ENCODE peak calls at places on chromosomes 11 and 22, in five cellular contexts. L is ovary, P is esophagus squamous epithelium, S is suprapubic skin, H is heart left ventricle. D is an unnamed sample.
A peak's percentile ranks its signal among the peaks of the same experiment; 100 is the strongest.

GRCh38 chr11:2538951-2539735 is 94.3 kb downstream of the KCNQ1 start:
- DNase-seq in H (no peak), L (peak; percentile 12), P (no peak), S (peak; percentile 69), D (no peak)

GRCh38 chr11:112822478-112823274 is 138.5 kb upstream of the NCAM1 start:
- DNase-seq in S (no peak), L (no peak), P (no peak), H (no peak), D (no peak)

GRCh38 chr11:100810146-100810545 is 123.1 kb downstream of the ARHGAP42 start:
- DNase-seq in L (no peak), P (no peak), H (no peak), S (no peak), D (no peak)

GRCh38 chr11:78740175-78741161 is 165.8 kb upstream of the NARS2 start:
- DNase-seq in P (no peak), S (no peak), H (peak; percentile 57), L (no peak), D (no peak)

GRCh38 chr11:89293966-89294679 is 116.4 kb downstream of the TYR start:
- DNase-seq in H (no peak), P (no peak), L (peak; percentile 12), S (peak; percentile 67), D (no peak)

GRCh38 chr11:126210871-126211235 is 597 bp downstream of the RPUSD4 start:
- DNase-seq in S (no peak), L (no peak), P (no peak), H (no peak), D (no peak)

GRCh38 chr11:44260081-44260480 is 49.9 kb downstream of the ALX4 start:
- DNase-seq in S (no peak), H (no peak), P (no peak), L (no peak), D (no peak)

GRCh38 chr11:38392176-38392575 is 1794.1 kb upstream of the RAG2 start:
- DNase-seq in H (no peak), L (no peak), P (no peak), S (no peak), D (no peak)

GRCh38 chr11:116427903-116428637 is 344.7 kb downstream of the BUD13 start:
- DNase-seq in P (no peak), H (no peak), L (no peak), S (no peak), D (peak; percentile 56)

GRCh38 chr11:57410287-57410686 is 16.6 kb downstream of the SLC43A3 start:
- DNase-seq in P (no peak), L (no peak), S (no peak), H (no peak), D (no peak)

GRCh38 chr11:43772733-43773132 is 92.2 kb downstream of the HSD17B12 start:
- DNase-seq in H (no peak), L (no peak), S (no peak), P (no peak), D (no peak)

GRCh38 chr22:46931881-46932280 is 169.4 kb downstream of the TBC1D22A start:
- DNase-seq in L (no peak), S (peak; percentile 26), H (no peak), P (no peak), D (no peak)

GRCh38 chr22:46933526-46933925 is 171.1 kb downstream of the TBC1D22A start:
- DNase-seq in S (peak; percentile 66), H (no peak), L (no peak), P (no peak), D (no peak)

GRCh38 chr22:46929689-46930225 is 167.3 kb downstream of the TBC1D22A start:
- DNase-seq in H (no peak), P (no peak), S (peak; percentile 37), L (no peak), D (no peak)

GRCh38 chr22:46933040-46933439 is 170.6 kb downstream of the TBC1D22A start:
- DNase-seq in S (no peak), H (no peak), P (no peak), L (no peak), D (no peak)

DNA sequence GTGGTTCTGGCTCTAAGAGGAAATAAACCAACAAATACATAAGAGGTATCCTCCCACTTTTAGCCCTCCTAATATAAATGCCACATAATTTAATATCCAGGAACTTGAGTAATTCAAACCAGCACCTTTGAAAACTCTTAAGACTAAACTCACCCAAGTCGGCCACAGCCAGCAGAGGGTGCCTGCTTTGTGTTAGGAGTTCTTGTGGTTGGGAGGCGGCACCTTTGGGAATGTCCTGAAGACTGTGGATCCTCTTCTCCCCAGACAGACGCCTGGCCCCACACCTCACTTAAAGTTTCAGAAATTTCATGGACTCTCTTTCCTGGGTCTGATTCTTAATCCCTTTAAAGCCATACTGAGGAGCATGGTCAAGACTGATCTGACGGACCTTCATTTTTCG is 169.0 kb downstream of the TBC1D22A start:
- DNase-seq in S (peak; percentile 52), H (no peak), P (no peak), L (no peak), D (no peak)
- TF ChIP-seq CTCF in S (no peak), H (no peak), P (no peak), L (no peak), D (no peak)

GRCh38 chr11:122180435-122180834 is 64.4 kb upstream of the BLID start:
- DNase-seq in P (no peak), L (no peak), S (no peak), H (no peak), D (peak; percentile 49)
- TF ChIP-seq POLR2A in P (no peak), L (no peak), S (no peak), H (no peak), D (no peak)

DNA sequence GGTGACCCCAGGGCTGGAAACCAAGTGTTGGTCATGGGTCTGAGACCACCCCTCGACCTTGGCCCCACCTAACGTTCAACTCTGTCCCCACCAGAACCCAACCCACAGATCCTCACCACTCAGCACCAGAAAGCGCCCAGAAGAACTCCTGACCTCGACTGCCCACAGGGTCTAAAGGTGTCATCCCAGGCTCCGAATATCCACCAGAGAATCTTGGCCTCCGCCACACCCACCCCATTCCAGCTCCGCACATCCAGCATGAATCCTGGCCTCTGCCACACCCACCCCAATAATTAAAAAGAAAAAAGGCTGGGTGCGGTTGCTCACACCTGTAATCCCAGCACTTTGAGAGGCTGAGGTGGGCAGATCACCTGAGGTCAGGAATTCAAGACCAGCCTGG is 1.3 kb downstream of the CERK start:
- DNase-seq in H (no peak), L (no peak), P (no peak), S (no peak), D (no peak)
- H3K4me1 ChIP-seq in H (peaks cover 86% of the 10 kb centered on the region), L (peaks cover 20% of the 10 kb centered on the region), P (peaks cover 81% of the 10 kb centered on the region), S (peaks cover 61% of the 10 kb centered on the region), D (no peaks in the 10 kb centered on the region)

GRCh38 chr11:93116641-93117577 is 80.9 kb downstream of the SLC36A4 start:
- DNase-seq in S (no peak), P (no peak), H (no peak), L (no peak), D (no peak)

GRCh38 chr11:93117578-93117964 is 80.2 kb downstream of the SLC36A4 start:
- DNase-seq in H (no peak), S (no peak), P (no peak), L (no peak), D (no peak)

GRCh38 chr11:93113824-93114223 is 84.0 kb downstream of the SLC36A4 start:
- DNase-seq in S (no peak), P (no peak), H (no peak), L (no peak), D (no peak)
- TF ChIP-seq CTCF in S (no peak), P (no peak), H (no peak), L (no peak), D (no peak)

DNA sequence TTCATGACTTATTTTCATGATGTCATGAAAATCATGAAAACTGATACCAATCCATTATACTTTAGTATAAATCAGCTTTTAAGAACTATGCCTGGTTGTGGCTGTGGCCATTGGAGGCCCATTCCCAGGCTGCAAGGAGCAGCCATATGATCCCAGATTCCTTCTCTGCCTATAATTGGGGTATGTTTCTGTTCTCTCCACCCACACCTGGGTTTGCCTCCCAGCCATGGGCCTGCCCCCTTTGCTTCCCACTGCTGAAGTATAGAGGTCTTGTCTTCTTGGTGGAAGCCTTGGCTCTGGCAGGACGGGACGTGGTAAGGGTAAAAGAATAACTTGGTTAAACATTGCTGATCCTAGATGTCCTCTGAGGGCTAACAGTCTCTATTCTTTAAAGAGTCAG is 2.3 kb downstream of the MICAL2 start:
- DNase-seq in S (no peak), P (no peak), H (no peak), L (no peak), D (no peak)
- TF ChIP-seq POLR2A in S (no peak), P (no peak), H (no peak), L (no peak), D (no peak)

D was measured in uterus.